ENCODE peak calls at places on chromosomes 7 and 10, in six cellular contexts. M is germinal center; S is T-cell; Q is CD4-positive, alpha-beta T cell; K is GOT3; N is GM04504. G is an unnamed sample.
A peak's percentile ranks its signal among the peaks of the same experiment; 100 is the strongest.

GRCh38 chr7:140190588-140190987 is 13.8 kb upstream of the KDM7A start:
- DNase-seq in M (no peak), S (no peak), Q (no peak), K (no peak), N (no peak), G (no peak)

GRCh38 chr10:3780056-3780765 is 4.8 kb downstream of the KLF6 start:
- DNase-seq in M (no peak), S (no peak), Q (no peak), K (no peak), N (no peak), G (no peak)

GRCh38 chr10:44978570-44979280 is at the start of gene DEPP1:
- DNase-seq in M (no peak), S (no peak), Q (no peak), K (peak; percentile 33), N (no peak), G (peak; percentile 87)

GRCh38 chr10:27893320-27894014 is 105.4 kb downstream of the ODAD2 start:
- DNase-seq in M (no peak), S (no peak), Q (no peak), K (no peak), N (peak; percentile 39), G (no peak)

GRCh38 chr10:49350856-49351532 is 44.9 kb downstream of the DRGX start:
- DNase-seq in M (no peak), S (no peak), Q (no peak), K (no peak), N (no peak), G (no peak)

GRCh38 chr7:104950754-104951153 is 63.3 kb upstream of the KMT2E start:
- DNase-seq in M (no peak), S (no peak), Q (no peak), K (no peak), N (no peak), G (no peak)

GRCh38 chr7:96219382-96220130 is 102.3 kb downstream of the SLC25A13 start:
- DNase-seq in M (no peak), S (no peak), Q (no peak), K (no peak), N (peak; percentile 70), G (no peak)

GRCh38 chr7:26549281-26549943 is 257.8 kb downstream of the SNX10 start:
- DNase-seq in M (no peak), S (no peak), Q (no peak), K (no peak), N (no peak), G (no peak)

GRCh38 chr10:114782666-114783065 is 38.9 kb upstream of the FHIP2A start:
- DNase-seq in M (no peak), S (no peak), Q (no peak), K (no peak), N (no peak), G (no peak)

GRCh38 chr10:88791924-88792323 is 10.6 kb upstream of the LIPM start:
- DNase-seq in M (no peak), S (no peak), Q (no peak), K (no peak), N (no peak), G (no peak)

GRCh38 chr7:122595885-122596284 is 103.0 kb downstream of the RNF133 start:
- DNase-seq in M (no peak), S (no peak), Q (no peak), K (no peak), N (no peak), G (no peak)

G was measured in thoracic aorta.